ENCODE peak calls at places on chromosomes 1 and 21, in six cellular contexts. One of them, this sample, is unnamed.

GRCh38 chr21:34906401-34906800 is 142.7 kb downstream of the RUNX1 start:
- DNase-seq in gastrocnemius medialis: no peak
- DNase-seq in fibroblast of pulmonary artery: no peak
- DNase-seq in Calu3: no peak
- DNase-seq in CD4-positive, alpha-beta T cell: no peak
- DNase-seq in HFFc6: no peak
- DNase-seq in this sample: no peak

GRCh38 chr1:77282187-77282865 is 507 bp downstream of the AK5 start:
- DNase-seq in fibroblast of pulmonary artery: peak; percentile 41
- DNase-seq in Calu3: peak; percentile 44
- DNase-seq in CD4-positive, alpha-beta T cell: peak; percentile 33
- DNase-seq in HFFc6: peak; percentile 32
- DNase-seq in gastrocnemius medialis: no peak
- DNase-seq in this sample: peak; percentile 25

GRCh38 chr21:40846566-40847411 is at the start of gene DSCAM:
- DNase-seq in fibroblast of pulmonary artery: no peak
- DNase-seq in Calu3: no peak
- DNase-seq in gastrocnemius medialis: no peak
- DNase-seq in CD4-positive, alpha-beta T cell: no peak
- DNase-seq in HFFc6: no peak
- DNase-seq in this sample: no peak

GRCh38 chr21:43609501-43610340 is 49.6 kb downstream of the HSF2BP start:
- DNase-seq in CD4-positive, alpha-beta T cell: no peak
- DNase-seq in Calu3: peak; percentile 63
- DNase-seq in fibroblast of pulmonary artery: peak; percentile 91
- DNase-seq in gastrocnemius medialis: no peak
- DNase-seq in HFFc6: no peak
- DNase-seq in this sample: no peak

GRCh38 chr1:212782422-212783154 is 9.0 kb downstream of the NSL1 start:
- DNase-seq in CD4-positive, alpha-beta T cell: no peak
- DNase-seq in gastrocnemius medialis: no peak
- DNase-seq in HFFc6: peak; percentile 29
- DNase-seq in fibroblast of pulmonary artery: peak; percentile 69
- DNase-seq in Calu3: no peak
- DNase-seq in this sample: peak; percentile 29

GRCh38 chr1:162370721-162371120 is 5.9 kb downstream of the SPATA46 start:
- DNase-seq in fibroblast of pulmonary artery: no peak
- DNase-seq in HFFc6: no peak
- DNase-seq in CD4-positive, alpha-beta T cell: no peak
- DNase-seq in gastrocnemius medialis: no peak
- DNase-seq in Calu3: no peak
- DNase-seq in this sample: no peak

GRCh38 chr1:214362188-214362882 is 81.4 kb downstream of the SMYD2 start:
- DNase-seq in gastrocnemius medialis: peak; percentile 81
- DNase-seq in Calu3: no peak
- DNase-seq in CD4-positive, alpha-beta T cell: no peak
- DNase-seq in fibroblast of pulmonary artery: peak; percentile 86
- DNase-seq in HFFc6: no peak
- DNase-seq in this sample: no peak

GRCh38 chr1:71587961-71588360 is 507.1 kb upstream of the ZRANB2 start:
- DNase-seq in fibroblast of pulmonary artery: peak; percentile 34
- DNase-seq in Calu3: no peak
- DNase-seq in gastrocnemius medialis: no peak
- DNase-seq in CD4-positive, alpha-beta T cell: no peak
- DNase-seq in HFFc6: peak; percentile 19
- DNase-seq in this sample: no peak

GRCh38 chr21:40019076-40019475 is 151.8 kb downstream of the PCP4 start:
- DNase-seq in Calu3: no peak
- DNase-seq in fibroblast of pulmonary artery: no peak
- DNase-seq in gastrocnemius medialis: no peak
- DNase-seq in HFFc6: no peak
- DNase-seq in CD4-positive, alpha-beta T cell: no peak
- DNase-seq in this sample: no peak

GRCh38 chr1:248851390-248851789 is 7.5 kb downstream of the ZNF692 start:
- DNase-seq in CD4-positive, alpha-beta T cell: no peak
- DNase-seq in Calu3: no peak
- DNase-seq in HFFc6: no peak
- DNase-seq in fibroblast of pulmonary artery: no peak
- DNase-seq in gastrocnemius medialis: no peak
- DNase-seq in this sample: no peak

GRCh38 chr1:6521502-6521901 is 30.0 kb upstream of the PLEKHG5 start:
- DNase-seq in fibroblast of pulmonary artery: no peak
- DNase-seq in gastrocnemius medialis: no peak
- DNase-seq in CD4-positive, alpha-beta T cell: no peak
- DNase-seq in Calu3: no peak
- DNase-seq in HFFc6: peak; percentile 76
- DNase-seq in this sample: no peak

GRCh38 chr1:81834921-81835698 is 34.4 kb downstream of the ADGRL2 start:
- DNase-seq in gastrocnemius medialis: no peak
- DNase-seq in fibroblast of pulmonary artery: peak; percentile 92
- DNase-seq in Calu3: no peak
- DNase-seq in HFFc6: no peak
- DNase-seq in CD4-positive, alpha-beta T cell: no peak
- DNase-seq in this sample: no peak

GRCh38 chr1:117069220-117069844 is 9.2 kb downstream of the TTF2 start:
- DNase-seq in fibroblast of pulmonary artery: no peak
- DNase-seq in HFFc6: no peak
- DNase-seq in gastrocnemius medialis: no peak
- DNase-seq in Calu3: no peak
- DNase-seq in CD4-positive, alpha-beta T cell: no peak
- DNase-seq in this sample: no peak

GRCh38 chr1:44276006-44276405 is 62.7 kb downstream of the DMAP1 start:
- DNase-seq in HFFc6: peak; percentile 5
- DNase-seq in fibroblast of pulmonary artery: peak; percentile 28
- DNase-seq in CD4-positive, alpha-beta T cell: no peak
- DNase-seq in Calu3: no peak
- DNase-seq in gastrocnemius medialis: no peak
- DNase-seq in this sample: no peak

GRCh38 chr1:108817016-108817415 is 39.9 kb downstream of the AKNAD1 start:
- DNase-seq in gastrocnemius medialis: no peak
- DNase-seq in fibroblast of pulmonary artery: peak; percentile 69
- DNase-seq in HFFc6: peak; percentile 74
- DNase-seq in CD4-positive, alpha-beta T cell: no peak
- DNase-seq in Calu3: peak; percentile 26
- DNase-seq in this sample: no peak

GRCh38 chr1:238177960-238178359 is 287.2 kb upstream of the ZP4 start:
- DNase-seq in fibroblast of pulmonary artery: no peak
- DNase-seq in gastrocnemius medialis: no peak
- DNase-seq in Calu3: no peak
- DNase-seq in HFFc6: peak; percentile 36
- DNase-seq in CD4-positive, alpha-beta T cell: no peak
- DNase-seq in this sample: no peak

DNA sequence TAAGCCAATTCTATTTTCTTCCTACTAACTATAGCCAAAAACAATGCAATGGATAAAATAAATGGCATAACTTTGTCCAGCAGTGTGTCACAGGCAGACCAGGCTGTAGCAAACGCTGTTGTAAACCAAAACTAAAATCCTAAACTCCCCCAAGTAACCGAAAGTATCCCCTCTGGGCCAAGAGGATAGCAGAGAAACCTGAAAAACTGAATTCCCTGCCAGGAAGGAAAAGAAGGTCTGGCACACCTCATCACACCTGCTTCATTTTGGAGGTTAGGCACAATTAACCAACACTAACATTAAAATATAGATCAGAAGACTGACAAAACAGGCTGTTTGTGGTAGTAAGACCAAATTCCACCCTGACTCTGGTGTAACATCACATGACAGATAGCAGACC is 356.8 kb upstream of the C1orf87 start:
- DNase-seq in HFFc6: no peak
- DNase-seq in CD4-positive, alpha-beta T cell: no peak
- DNase-seq in Calu3: no peak
- DNase-seq in fibroblast of pulmonary artery: no peak
- DNase-seq in gastrocnemius medialis: no peak
- DNase-seq in this sample: no peak
- TF ChIP-seq CTCF in HFFc6: no peak
- TF ChIP-seq CTCF in CD4-positive, alpha-beta T cell: no peak
- TF ChIP-seq CTCF in Calu3: no peak
- TF ChIP-seq CTCF in fibroblast of pulmonary artery: no peak
- TF ChIP-seq CTCF in gastrocnemius medialis: no peak
- TF ChIP-seq CTCF in this sample: no peak

DNA sequence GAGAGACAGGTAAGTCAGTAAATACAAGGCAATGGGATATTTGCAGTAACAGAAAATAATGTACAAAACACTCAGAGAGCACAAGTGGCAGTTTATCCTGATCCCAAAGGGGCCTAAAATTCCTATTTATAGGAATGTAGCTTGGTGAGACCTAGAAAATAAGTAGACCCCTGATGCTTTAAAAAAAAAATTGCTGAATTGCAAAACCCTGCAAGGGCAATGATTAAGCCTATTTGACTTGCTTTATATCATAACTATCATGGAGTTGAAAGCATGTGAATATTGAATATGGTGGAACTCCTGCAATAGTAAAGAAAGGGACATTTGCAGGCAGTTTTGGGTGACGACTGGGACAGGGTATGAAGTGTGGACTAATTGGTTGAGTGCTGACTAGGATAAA is 101.9 kb upstream of the C1orf21 start:
- DNase-seq in HFFc6: no peak
- DNase-seq in CD4-positive, alpha-beta T cell: no peak
- DNase-seq in gastrocnemius medialis: no peak
- DNase-seq in fibroblast of pulmonary artery: no peak
- DNase-seq in Calu3: no peak
- DNase-seq in this sample: no peak
- TF ChIP-seq CTCF in HFFc6: no peak
- TF ChIP-seq CTCF in CD4-positive, alpha-beta T cell: no peak
- TF ChIP-seq CTCF in gastrocnemius medialis: no peak
- TF ChIP-seq CTCF in fibroblast of pulmonary artery: no peak
- TF ChIP-seq CTCF in Calu3: no peak
- TF ChIP-seq CTCF in this sample: no peak

DNA sequence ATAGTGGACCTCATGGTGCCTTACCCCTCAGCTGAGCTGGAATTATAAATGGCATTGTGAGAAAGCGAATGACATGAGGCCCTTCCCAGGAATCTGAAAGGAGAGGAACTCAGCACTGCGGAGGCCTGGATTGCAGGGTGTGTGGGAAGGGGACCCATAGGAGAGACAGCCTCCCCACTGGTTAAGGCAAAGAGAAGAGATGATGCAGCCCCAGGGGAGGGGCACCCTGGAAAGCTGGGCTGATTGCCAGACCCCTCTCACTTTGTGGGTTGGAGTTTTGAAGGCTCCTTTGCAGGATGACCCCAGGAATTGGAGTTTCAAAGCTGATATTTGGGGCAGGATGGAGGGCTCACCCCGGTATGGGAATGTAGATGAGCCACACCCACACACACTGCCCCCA is 2.0 kb downstream of the NPPB start:
- DNase-seq in Calu3: no peak
- DNase-seq in gastrocnemius medialis: no peak
- DNase-seq in CD4-positive, alpha-beta T cell: no peak
- DNase-seq in fibroblast of pulmonary artery: no peak
- DNase-seq in HFFc6: no peak
- DNase-seq in this sample: no peak
- TF ChIP-seq CTCF in Calu3: no peak
- TF ChIP-seq CTCF in gastrocnemius medialis: no peak
- TF ChIP-seq CTCF in CD4-positive, alpha-beta T cell: no peak
- TF ChIP-seq CTCF in fibroblast of pulmonary artery: no peak
- TF ChIP-seq CTCF in HFFc6: no peak
- TF ChIP-seq CTCF in this sample: no peak

GRCh38 chr1:154840557-154841176 is 29.4 kb downstream of the KCNN3 start:
- DNase-seq in Calu3: no peak
- DNase-seq in CD4-positive, alpha-beta T cell: no peak
- DNase-seq in HFFc6: no peak
- DNase-seq in fibroblast of pulmonary artery: peak; percentile 42
- DNase-seq in gastrocnemius medialis: no peak
- DNase-seq in this sample: no peak

GRCh38 chr1:154838473-154838872 is 31.6 kb downstream of the KCNN3 start:
- DNase-seq in fibroblast of pulmonary artery: no peak
- DNase-seq in gastrocnemius medialis: no peak
- DNase-seq in Calu3: no peak
- DNase-seq in CD4-positive, alpha-beta T cell: no peak
- DNase-seq in HFFc6: no peak
- DNase-seq in this sample: no peak

GRCh38 chr1:154841384-154841783 is 28.7 kb downstream of the KCNN3 start:
- DNase-seq in Calu3: no peak
- DNase-seq in gastrocnemius medialis: no peak
- DNase-seq in fibroblast of pulmonary artery: no peak
- DNase-seq in HFFc6: no peak
- DNase-seq in CD4-positive, alpha-beta T cell: no peak
- DNase-seq in this sample: no peak

GRCh38 chr1:154838988-154839387 is 31.1 kb downstream of the KCNN3 start:
- DNase-seq in gastrocnemius medialis: no peak
- DNase-seq in Calu3: no peak
- DNase-seq in HFFc6: no peak
- DNase-seq in CD4-positive, alpha-beta T cell: no peak
- DNase-seq in fibroblast of pulmonary artery: no peak
- DNase-seq in this sample: no peak

DNA sequence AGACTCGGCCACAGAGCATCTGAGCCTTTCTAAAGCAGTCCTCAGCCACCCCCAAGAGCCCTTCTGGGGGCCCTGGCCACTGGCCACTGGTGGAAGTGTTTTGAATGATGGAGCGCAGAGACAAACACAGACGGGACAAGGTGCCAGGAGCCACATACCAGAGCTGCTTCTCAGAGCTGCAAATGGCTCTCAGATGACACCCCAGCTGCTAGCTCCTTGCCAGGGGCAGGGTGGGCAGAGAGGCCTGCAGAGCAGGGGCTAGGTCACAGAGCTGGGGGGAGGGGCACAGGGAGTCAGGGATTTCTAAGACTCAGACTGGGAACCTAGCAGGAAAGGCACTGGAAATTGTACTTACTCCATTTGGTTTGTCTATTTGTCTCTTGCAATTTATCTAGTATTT is 30.4 kb downstream of the KCNN3 start:
- DNase-seq in gastrocnemius medialis: peak; percentile 66
- DNase-seq in HFFc6: no peak
- DNase-seq in fibroblast of pulmonary artery: no peak
- DNase-seq in CD4-positive, alpha-beta T cell: no peak
- DNase-seq in Calu3: no peak
- DNase-seq in this sample: no peak
- TF ChIP-seq CTCF in gastrocnemius medialis: no peak
- TF ChIP-seq CTCF in HFFc6: no peak
- TF ChIP-seq CTCF in fibroblast of pulmonary artery: no peak
- TF ChIP-seq CTCF in CD4-positive, alpha-beta T cell: no peak
- TF ChIP-seq CTCF in Calu3: no peak
- TF ChIP-seq CTCF in this sample: no peak

GRCh38 chr1:68279846-68280245 is 47.5 kb upstream of the WLS start:
- DNase-seq in fibroblast of pulmonary artery: no peak
- DNase-seq in gastrocnemius medialis: no peak
- DNase-seq in Calu3: no peak
- DNase-seq in CD4-positive, alpha-beta T cell: no peak
- DNase-seq in HFFc6: no peak
- DNase-seq in this sample: no peak

GRCh38 chr1:68276448-68276847 is 44.1 kb upstream of the WLS start:
- DNase-seq in CD4-positive, alpha-beta T cell: no peak
- DNase-seq in fibroblast of pulmonary artery: no peak
- DNase-seq in Calu3: no peak
- DNase-seq in HFFc6: no peak
- DNase-seq in gastrocnemius medialis: no peak
- DNase-seq in this sample: no peak

GRCh38 chr1:68273530-68273929 is 41.2 kb upstream of the WLS start:
- DNase-seq in Calu3: no peak
- DNase-seq in gastrocnemius medialis: no peak
- DNase-seq in HFFc6: no peak
- DNase-seq in CD4-positive, alpha-beta T cell: no peak
- DNase-seq in fibroblast of pulmonary artery: no peak
- DNase-seq in this sample: no peak

GRCh38 chr1:68281946-68282615 is 49.8 kb upstream of the WLS start:
- DNase-seq in Calu3: no peak
- DNase-seq in gastrocnemius medialis: no peak
- DNase-seq in HFFc6: no peak
- DNase-seq in fibroblast of pulmonary artery: no peak
- DNase-seq in CD4-positive, alpha-beta T cell: no peak
- DNase-seq in this sample: no peak

GRCh38 chr1:68278221-68278620 is 45.9 kb upstream of the WLS start:
- DNase-seq in gastrocnemius medialis: no peak
- DNase-seq in CD4-positive, alpha-beta T cell: no peak
- DNase-seq in Calu3: no peak
- DNase-seq in HFFc6: no peak
- DNase-seq in fibroblast of pulmonary artery: no peak
- DNase-seq in this sample: no peak
- TF ChIP-seq CTCF in gastrocnemius medialis: no peak
- TF ChIP-seq CTCF in CD4-positive, alpha-beta T cell: no peak
- TF ChIP-seq CTCF in Calu3: no peak
- TF ChIP-seq CTCF in HFFc6: no peak
- TF ChIP-seq CTCF in fibroblast of pulmonary artery: no peak
- TF ChIP-seq CTCF in this sample: no peak